ENCODE peak calls at places on chromosome 7, in nine cellular contexts. U is spleen, E is sigmoid colon, C is HCT116, V is stomach, S is upper lobe of left lung, M is transverse colon, O is suprapubic skin, Y is HepG2. K is an unnamed sample.

GRCh38 chr7:111780527-111780926 is 218.2 kb upstream of the IMMP2L start:
- DNase-seq in E (no peak), M (no peak), S (no peak), V (no peak), U (no peak), C (no peak), O (no peak), Y (no peak), K (no peak)

GRCh38 chr7:91941450-91941849 is 788 bp downstream of the AKAP9 start:
- DNase-seq in O (no peak), V (peak), S (peak), C (no peak), E (no peak), Y (peak), M (peak), U (no peak), K (no peak)

GRCh38 chr7:47938574-47939165 is 9.6 kb downstream of the PKD1L1 start:
- DNase-seq in M (no peak), S (no peak), E (no peak), U (peak), V (no peak), C (no peak), Y (no peak), O (no peak), K (no peak)

GRCh38 chr7:108455524-108455832 is 758 bp downstream of the NRCAM start:
- DNase-seq in O (no peak), U (peak), Y (no peak), M (no peak), S (no peak), E (no peak), V (no peak), C (no peak), K (peak)

GRCh38 chr7:84085147-84085546 is 109.4 kb downstream of the SEMA3A start:
- DNase-seq in Y (peak), V (no peak), O (no peak), C (no peak), S (no peak), M (no peak), U (no peak), E (no peak), K (no peak)

GRCh38 chr7:29304756-29305155 is 110.2 kb downstream of the CHN2 start:
- DNase-seq in C (no peak), E (no peak), O (no peak), Y (no peak), S (no peak), V (no peak), U (no peak), M (no peak), K (no peak)

GRCh38 chr7:20005081-20005480 is 212.1 kb downstream of the MACC1 start:
- DNase-seq in M (no peak), Y (no peak), E (no peak), C (no peak), S (no peak), U (no peak), O (no peak), V (no peak), K (no peak)

GRCh38 chr7:39271386-39271785 is 293.7 kb downstream of the POU6F2 start:
- DNase-seq in Y (no peak), V (peak), O (no peak), U (no peak), E (peak), S (peak), C (no peak), M (peak), K (no peak)

GRCh38 chr7:36440880-36441279 is 51.2 kb downstream of the ANLN start:
- DNase-seq in M (no peak), V (no peak), U (no peak), C (peak), E (no peak), O (no peak), S (no peak), Y (peak), K (no peak)

GRCh38 chr7:140640060-140640611 is 477 bp downstream of the DENND2A start:
- DNase-seq in V (peak), M (peak), Y (no peak), S (no peak), E (peak), C (no peak), U (peak), O (peak), K (peak)

DNA sequence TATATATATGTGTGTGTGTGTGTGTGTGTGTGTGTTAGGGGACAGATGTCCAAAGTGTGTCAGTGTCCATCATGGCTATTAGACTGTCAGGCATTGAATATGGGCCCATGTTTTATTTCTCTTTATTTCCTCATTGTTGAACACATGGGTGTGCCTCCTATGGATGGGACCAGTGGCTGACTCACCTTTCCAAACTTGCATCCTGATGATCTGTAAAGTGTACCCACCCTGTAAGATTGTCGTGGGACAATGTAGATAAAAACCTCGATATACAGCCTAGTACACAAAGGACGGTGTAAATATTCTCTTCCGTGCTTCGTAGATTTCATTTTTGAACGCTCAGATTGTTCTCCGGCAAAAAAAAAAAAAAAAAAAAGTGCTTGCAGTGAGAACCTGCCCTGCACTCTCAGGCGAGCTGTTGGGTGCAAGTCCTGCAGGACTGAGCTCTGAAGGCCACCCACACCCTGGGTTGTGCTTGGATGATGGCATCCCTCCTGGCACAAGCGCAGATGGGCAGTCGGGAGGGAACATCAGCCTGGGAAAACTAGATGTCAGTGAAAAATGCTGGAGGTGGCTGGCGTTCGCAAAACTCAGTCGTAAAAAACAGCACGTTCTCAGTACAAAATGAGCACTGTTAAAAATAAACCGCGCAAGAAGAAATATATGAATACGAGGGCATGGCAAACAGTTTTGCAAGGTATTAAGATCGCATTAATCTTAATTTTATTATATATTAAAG is 166.9 kb downstream of the CUX1 start:
- DNase-seq in S (no peak), V (no peak), Y (no peak), C (no peak), U (no peak), M (peak), O (no peak), E (peak), K (no peak)
- TF ChIP-seq POLR2A in S (no peak), V (no peak), Y (no peak), C (no peak), U (no peak), M (no peak), O (no peak), E (no peak), K (no peak)

GRCh38 chr7:16740623-16740953 is 13.0 kb upstream of the TSPAN13 start:
- DNase-seq in E (no peak), U (no peak), S (no peak), O (no peak), C (no peak), Y (no peak), M (no peak), V (no peak), K (no peak)

GRCh38 chr7:16740996-16741395 is 12.6 kb upstream of the TSPAN13 start:
- DNase-seq in Y (no peak), C (no peak), V (no peak), S (no peak), O (no peak), E (no peak), M (no peak), U (no peak), K (no peak)

GRCh38 chr7:16741676-16742075 is 11.9 kb upstream of the TSPAN13 start:
- DNase-seq in V (no peak), S (no peak), U (no peak), Y (no peak), C (no peak), O (no peak), E (no peak), M (no peak), K (no peak)

GRCh38 chr7:16738014-16738688 is 15.4 kb upstream of the TSPAN13 start:
- DNase-seq in O (no peak), U (no peak), M (no peak), C (no peak), Y (no peak), E (no peak), S (no peak), V (no peak), K (no peak)

DNA sequence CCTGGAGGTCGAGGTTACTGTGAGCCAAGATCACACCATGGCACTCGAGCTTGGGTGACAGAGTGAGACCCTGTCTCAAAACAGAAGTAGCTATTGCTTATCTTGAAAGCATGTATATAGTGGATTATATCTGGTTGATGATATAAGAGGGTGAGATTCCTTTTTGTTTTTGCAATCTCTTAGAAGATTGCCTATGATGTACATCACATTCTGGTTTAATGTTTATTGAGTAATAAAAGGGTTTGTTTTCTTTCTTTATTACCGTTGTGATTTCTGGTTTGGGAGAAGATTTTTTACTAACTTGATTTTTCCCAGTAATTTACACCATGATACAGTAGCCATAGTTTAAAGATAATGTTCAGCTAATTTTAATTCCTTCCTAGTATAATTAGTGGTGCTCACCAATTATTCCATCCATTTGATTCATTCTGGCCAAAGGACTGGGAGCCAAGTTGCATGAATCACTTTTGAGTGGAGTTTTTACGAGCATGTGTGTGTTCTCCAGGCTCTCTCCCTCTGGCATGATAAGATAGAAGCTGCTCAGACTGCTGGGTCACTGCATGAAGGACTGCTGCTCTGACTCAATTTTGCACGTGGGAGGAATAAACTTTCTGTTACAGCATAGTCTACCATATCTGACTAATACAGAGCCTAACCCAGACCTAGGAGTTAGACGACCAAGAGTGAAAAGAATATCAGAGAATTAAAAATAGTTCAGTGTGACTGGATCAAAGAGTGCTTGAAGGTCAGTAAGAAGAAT is 13.5 kb upstream of the TSPAN13 start:
- DNase-seq in S (no peak), O (no peak), C (peak), M (peak), V (no peak), E (no peak), U (no peak), Y (no peak), K (no peak)
- TF ChIP-seq POLR2AphosphoS5 in S (no peak), O (no peak), C (no peak), M (no peak), V (no peak), E (peak), U (no peak), Y (no peak), K (no peak)

DNA sequence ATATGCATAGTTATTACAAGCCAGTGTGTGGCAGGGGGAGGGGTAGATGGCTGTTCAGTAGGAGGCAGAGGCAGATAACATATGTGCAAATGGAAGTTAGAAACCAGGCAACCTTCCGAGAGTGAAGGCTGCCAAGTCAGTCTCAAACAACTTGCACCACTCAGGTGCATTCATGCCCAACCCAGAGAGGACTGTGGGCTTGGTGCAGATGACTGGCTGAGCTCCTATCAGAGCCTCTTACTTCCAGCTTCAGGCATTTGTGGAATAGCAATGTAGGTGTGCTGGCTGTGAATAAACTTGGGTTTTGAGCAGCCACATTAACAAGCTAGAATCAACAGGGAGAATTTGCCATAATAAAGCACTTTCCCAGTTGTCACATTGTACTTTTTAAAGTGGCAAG is 789.8 kb downstream of the PHTF2 start:
- DNase-seq in M (no peak), Y (no peak), C (no peak), V (no peak), E (no peak), O (no peak), S (no peak), U (no peak), K (no peak)
- TF ChIP-seq POLR2A in M (no peak), Y (no peak), C (no peak), V (no peak), E (no peak), O (no peak), S (no peak), U (no peak), K (no peak)

GRCh38 chr7:6436385-6436685 is 11.4 kb downstream of the DAGLB start:
- DNase-seq in S (no peak), V (no peak), U (no peak), C (no peak), E (no peak), M (no peak), Y (no peak), O (no peak), K (no peak)

GRCh38 chr7:6433814-6434630 is 13.7 kb downstream of the DAGLB start:
- DNase-seq in S (no peak), C (no peak), M (no peak), Y (no peak), V (no peak), O (no peak), U (no peak), E (no peak), K (no peak)

GRCh38 chr7:6438427-6438826 is 9.3 kb downstream of the DAGLB start:
- DNase-seq in V (no peak), E (no peak), S (no peak), U (no peak), C (no peak), M (no peak), O (no peak), Y (no peak), K (no peak)

GRCh38 chr7:6437251-6437650 is 10.5 kb downstream of the DAGLB start:
- DNase-seq in E (no peak), V (no peak), U (no peak), O (no peak), Y (peak), S (no peak), M (no peak), C (no peak), K (no peak)

DNA sequence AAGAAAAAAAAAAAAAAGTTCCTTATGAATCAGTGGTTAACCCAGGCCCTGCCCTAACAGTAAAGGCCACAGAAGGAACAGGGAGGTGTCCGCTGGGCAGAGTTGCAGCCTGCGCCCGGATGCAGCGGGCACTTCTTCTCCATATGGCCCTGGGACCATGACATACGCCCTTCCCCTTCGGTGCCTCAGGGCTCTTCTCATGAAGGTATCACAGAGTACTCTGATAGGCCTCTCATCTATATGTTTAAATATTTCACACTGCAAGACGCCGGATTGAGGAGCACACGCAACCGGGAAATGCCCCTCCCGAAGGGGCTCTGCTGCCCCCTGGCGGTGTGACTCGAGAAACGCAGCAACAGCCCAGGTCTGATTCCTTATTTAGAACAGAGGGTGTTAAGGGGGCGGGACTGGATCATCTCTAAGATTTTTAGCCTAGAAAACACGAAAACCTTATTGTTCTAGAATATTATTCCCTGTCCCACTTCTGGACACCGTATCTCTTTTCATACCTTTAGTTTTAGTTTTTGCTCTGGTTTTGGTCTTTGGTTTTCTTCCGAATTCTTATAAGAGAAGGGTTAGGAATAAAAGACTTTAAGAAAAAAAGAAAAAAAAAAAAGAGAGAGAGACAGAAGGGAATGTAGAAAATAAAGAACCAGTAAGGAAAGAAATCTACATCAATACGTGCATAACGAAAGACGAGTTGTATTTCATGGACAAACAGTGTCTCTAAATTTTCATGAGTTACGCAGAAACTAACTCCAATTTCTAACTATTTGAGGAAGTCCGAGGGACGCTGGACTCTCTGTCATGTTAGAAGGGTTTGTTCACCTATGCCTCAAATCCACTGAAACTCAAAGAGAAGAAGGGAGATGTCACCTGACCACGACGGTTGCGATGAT is 12.0 kb downstream of the DAGLB start:
- DNase-seq in U (peak), O (peak), C (no peak), E (peak), V (peak), Y (peak), M (peak), S (peak), K (peak)
- TF ChIP-seq POLR2AphosphoS5 in U (peak), O (peak), C (no peak), E (no peak), V (no peak), Y (no peak), M (no peak), S (peak), K (no peak)

DNA sequence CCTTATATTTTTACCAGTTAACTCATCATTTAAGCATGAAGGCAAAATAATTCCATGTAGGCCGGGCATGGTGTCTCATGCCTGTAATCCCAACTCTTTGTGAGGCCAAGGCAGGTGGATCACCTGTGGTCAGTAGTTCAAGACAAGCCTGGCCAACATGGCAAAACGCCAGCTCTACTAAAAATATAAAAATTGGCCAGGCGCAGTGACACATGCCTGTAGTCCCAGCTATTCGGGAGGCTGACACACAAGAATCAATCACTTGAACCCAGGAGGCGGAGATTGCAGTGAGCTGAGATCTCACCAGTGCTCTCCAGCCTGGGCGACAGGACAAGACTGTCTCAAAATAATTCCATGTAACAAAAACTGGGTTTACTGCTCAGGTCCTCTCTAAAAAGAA is 18.3 kb downstream of the HNRNPA2B1 start:
- DNase-seq in E (no peak), V (no peak), O (no peak), Y (no peak), C (no peak), S (no peak), U (no peak), M (no peak), K (no peak)
- TF ChIP-seq POLR2A in E (no peak), V (no peak), O (no peak), Y (no peak), C (no peak), S (no peak), U (no peak), M (peak), K (no peak)

DNA sequence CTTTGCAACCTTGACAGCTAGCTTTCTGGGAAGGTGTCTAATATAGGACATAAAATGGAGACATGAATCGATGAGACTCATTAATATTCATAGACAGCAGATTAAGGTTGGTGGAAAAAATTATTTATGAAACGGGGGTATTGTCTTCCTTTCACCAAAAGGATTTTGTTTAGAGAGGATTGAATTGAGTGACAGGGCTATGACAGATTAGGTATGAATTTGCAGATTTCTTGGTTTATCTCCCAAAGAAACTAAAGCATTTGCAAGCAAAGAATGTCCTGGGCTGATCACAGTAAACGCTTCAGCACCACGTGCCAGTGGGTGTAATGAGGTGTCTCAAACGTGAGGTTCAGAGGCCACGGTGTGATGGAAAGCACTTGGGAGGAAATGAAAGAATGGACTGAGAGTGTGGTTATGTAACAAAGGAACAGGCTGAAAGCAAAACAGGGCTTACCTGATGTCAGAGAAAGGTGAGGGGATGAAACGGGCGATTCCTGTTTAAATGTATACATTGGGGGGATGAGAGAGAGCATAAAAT is 329.2 kb upstream of the NPVF start:
- DNase-seq in S (no peak), C (no peak), V (no peak), O (no peak), Y (no peak), U (no peak), M (no peak), E (no peak), K (no peak)
- TF ChIP-seq POLR2AphosphoS5 in S (peak), C (no peak), V (no peak), O (no peak), Y (no peak), U (no peak), M (no peak), E (no peak), K (no peak)

GRCh38 chr7:155840262-155840885 is 28.1 kb upstream of the SHH start:
- DNase-seq in Y (no peak), V (no peak), E (peak), S (no peak), O (peak), C (no peak), U (no peak), M (no peak), K (no peak)

GRCh38 chr7:155840909-155841308 is 28.6 kb upstream of the SHH start:
- DNase-seq in O (peak), Y (no peak), S (no peak), U (peak), V (no peak), E (peak), M (no peak), C (no peak), K (no peak)

GRCh38 chr7:155837126-155837479 is 24.8 kb upstream of the SHH start:
- DNase-seq in Y (no peak), E (peak), U (no peak), C (no peak), S (no peak), M (no peak), O (no peak), V (no peak), K (no peak)

GRCh38 chr7:155836216-155837125 is 24.2 kb upstream of the SHH start:
- DNase-seq in V (no peak), O (peak), E (peak), U (peak), M (no peak), C (no peak), Y (no peak), S (no peak), K (no peak)

DNA sequence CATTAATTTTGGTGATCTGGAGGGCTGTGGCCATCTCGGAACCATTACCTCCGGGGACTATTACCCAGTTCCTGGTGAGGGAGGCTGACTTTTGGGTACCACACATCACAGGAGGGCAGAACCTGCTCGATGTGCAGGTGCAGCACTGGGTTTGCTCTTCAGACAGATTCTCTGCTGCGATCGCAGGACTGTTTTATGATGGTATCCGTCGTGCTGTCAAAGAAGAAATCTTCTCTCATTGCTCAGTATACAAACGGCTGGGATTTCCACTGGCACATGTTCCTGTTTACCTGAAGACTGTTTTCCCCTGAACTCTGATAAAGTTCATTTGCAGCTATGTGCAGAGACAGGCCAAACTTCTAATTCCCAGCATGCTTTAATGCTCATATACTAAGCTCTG is 27.2 kb upstream of the SHH start:
- DNase-seq in V (no peak), C (no peak), Y (no peak), M (no peak), U (no peak), O (peak), E (peak), S (no peak), K (no peak)
- TF ChIP-seq POLR2A in V (no peak), C (no peak), Y (no peak), M (no peak), U (no peak), O (no peak), E (no peak), S (no peak), K (no peak)